ENCODE peak calls at places on chromosomes 13 and 19, in seven cellular contexts. G, C, J, S, A, Z and N are unnamed samples.

GRCh38 chr13:85828094-85828684 is 29.0 kb upstream of the SLITRK6 start:
- DNase-seq in S (peak), J (no peak), Z (no peak), A (no peak), C (peak), G (no peak), N (peak)

GRCh38 chr19:14943601-14944000 is 2.3 kb downstream of the OR7C2 start:
- DNase-seq in G (no peak), C (no peak), J (no peak), A (peak), Z (no peak), S (no peak), N (no peak)

GRCh38 chr19:16382775-16383543 is 58.3 kb downstream of the KLF2 start:
- DNase-seq in C (peak), A (peak), S (peak), G (peak), J (peak), Z (peak), N (peak)

GRCh38 chr19:40530091-40530901 is 46.4 kb upstream of the SHKBP1 start:
- DNase-seq in C (no peak), G (peak), S (no peak), A (no peak), Z (no peak), J (peak), N (peak)

GRCh38 chr13:21949818-21950429 is 279.1 kb downstream of the FGF9 start:
- DNase-seq in J (no peak), Z (no peak), S (peak), A (no peak), G (no peak), C (peak), N (no peak)

GRCh38 chr19:58380037-58380735 is 644 bp downstream of the ZNF837 start:
- DNase-seq in Z (no peak), A (no peak), S (no peak), C (no peak), J (no peak), G (no peak), N (no peak)

GRCh38 chr13:101739382-101740178 is 287.1 kb downstream of the ITGBL1 start:
- DNase-seq in G (no peak), S (no peak), J (no peak), C (no peak), A (no peak), Z (no peak), N (no peak)

GRCh38 chr13:23359882-23360281 is 73.6 kb downstream of the SACS start:
- DNase-seq in J (no peak), G (no peak), A (no peak), S (no peak), Z (no peak), C (no peak), N (no peak)

GRCh38 chr13:112700291-112701060 is 10.6 kb downstream of the ATP11A start:
- DNase-seq in G (no peak), S (no peak), Z (no peak), J (peak), A (no peak), C (no peak), N (no peak)

GRCh38 chr19:36916991-36917390 is 859 bp downstream of the ZNF568 start:
- DNase-seq in A (no peak), C (peak), S (no peak), J (no peak), Z (no peak), G (peak), N (peak)

GRCh38 chr19:43623889-43624670 is 4.7 kb upstream of the ZNF428 start:
- DNase-seq in G (no peak), A (peak), C (no peak), J (peak), Z (no peak), S (no peak), N (peak)

GRCh38 chr19:18437481-18438330 is at the start of gene ISYNA1:
- DNase-seq in A (no peak), G (peak), Z (no peak), J (peak), C (peak), S (peak), N (peak)

GRCh38 chr19:5080030-5080644 is 111.2 kb downstream of the KDM4B start:
- DNase-seq in J (no peak), Z (no peak), A (no peak), S (no peak), G (no peak), C (no peak), N (no peak)

GRCh38 chr13:93227280-93227905 is 786 bp downstream of the GPC6 start:
- DNase-seq in C (peak), A (no peak), S (peak), Z (no peak), G (peak), J (peak), N (peak)

GRCh38 chr19:55651236-55651635 is 3.2 kb downstream of the CCDC106 start:
- DNase-seq in S (no peak), J (no peak), G (no peak), Z (no peak), A (no peak), C (no peak), N (no peak)

GRCh38 chr19:16463341-16463990 is 8.3 kb downstream of the EPS15L1 start:
- DNase-seq in G (no peak), Z (no peak), C (no peak), A (peak), S (no peak), J (no peak), N (no peak)

GRCh38 chr13:20495087-20496023 is 30.3 kb downstream of the CRYL1 start:
- DNase-seq in S (peak), Z (no peak), G (peak), C (peak), A (peak), J (peak), N (peak)

GRCh38 chr13:20498129-20498528 is 27.5 kb downstream of the CRYL1 start:
- DNase-seq in J (no peak), G (no peak), Z (no peak), S (no peak), A (no peak), C (no peak), N (no peak)

GRCh38 chr13:20498659-20499058 is 27.0 kb downstream of the CRYL1 start:
- DNase-seq in G (no peak), A (no peak), S (no peak), C (no peak), Z (no peak), J (no peak), N (no peak)

GRCh38 chr13:20499986-20500385 is 25.7 kb downstream of the CRYL1 start:
- DNase-seq in S (peak), C (peak), Z (no peak), G (no peak), A (no peak), J (no peak), N (no peak)

DNA sequence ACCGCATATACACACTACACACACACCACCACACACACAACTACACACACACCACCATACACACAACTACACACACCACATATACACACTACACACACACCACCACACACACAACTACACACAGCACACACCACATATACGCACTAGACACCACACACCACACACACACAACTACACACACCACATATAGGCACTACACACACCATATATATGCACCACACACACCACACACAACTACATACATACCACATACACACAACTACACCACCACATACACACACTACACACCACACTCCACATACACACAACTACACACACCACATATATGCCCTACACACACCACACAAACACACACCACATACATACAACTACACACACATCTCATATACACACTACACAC is 28.3 kb downstream of the CRYL1 start:
- DNase-seq in J (no peak), A (no peak), Z (no peak), G (no peak), S (no peak), C (no peak), N (no peak)
- H3K18ac ChIP-seq in J (no peak), A (no peak), Z (no peak), G (no peak), S (no peak), C (no peak), N (no peak)

GRCh38 chr19:679418-680286 is 3.5 kb downstream of the FSTL3 start:
- DNase-seq in J (peak), Z (no peak), A (peak), C (peak), G (no peak), S (peak), N (peak)
- H3K27ac ChIP-seq in J (no peak), Z (peak), A (peak), C (peak), G (peak), S (peak), N (peak)

GRCh38 chr13:75798353-75799245 is 162.5 kb downstream of the LMO7 start:
- DNase-seq in C (peak), A (no peak), G (no peak), S (no peak), J (no peak), Z (no peak), N (no peak)
- H3K18ac ChIP-seq in C (no peak), A (no peak), G (no peak), S (no peak), J (no peak), Z (no peak), N (no peak)

GRCh38 chr13:79491715-79492114 is 10.8 kb downstream of the NDFIP2 start:
- DNase-seq in Z (no peak), S (peak), G (no peak), J (no peak), A (peak), C (peak), N (peak)

GRCh38 chr13:79490326-79490725 is 9.4 kb downstream of the NDFIP2 start:
- DNase-seq in S (no peak), G (no peak), J (no peak), C (no peak), A (no peak), Z (no peak), N (no peak)

GRCh38 chr13:79492918-79493594 is 12.1 kb downstream of the NDFIP2 start:
- DNase-seq in Z (no peak), A (no peak), S (no peak), C (no peak), J (no peak), G (no peak), N (no peak)

GRCh38 chr13:79490846-79491245 is 9.9 kb downstream of the NDFIP2 start:
- DNase-seq in S (no peak), Z (no peak), G (no peak), J (no peak), C (no peak), A (no peak), N (peak)

DNA sequence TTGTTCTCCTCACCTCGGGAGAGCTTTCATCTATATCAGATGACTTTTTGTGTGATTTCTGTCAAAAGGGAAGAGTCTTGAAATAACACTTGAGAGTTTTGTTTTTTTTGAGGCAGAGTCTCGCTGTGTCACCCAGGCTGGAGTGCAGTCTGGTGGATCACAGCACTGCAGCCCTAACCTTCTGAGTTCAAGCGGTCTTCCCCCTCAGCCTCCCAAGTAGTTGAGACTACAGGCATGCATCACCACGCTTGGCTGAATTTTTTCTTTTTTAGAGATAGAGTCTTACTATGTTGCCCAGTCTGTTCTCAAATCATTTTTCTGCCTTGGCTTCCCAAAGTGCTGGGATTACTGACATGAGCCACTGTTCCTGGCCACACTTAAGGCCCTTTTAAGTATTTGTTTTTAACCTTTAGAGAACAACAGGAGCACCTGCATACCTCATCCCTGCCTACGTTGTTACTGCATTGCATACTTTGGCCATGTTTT is 11.4 kb downstream of the NDFIP2 start:
- DNase-seq in C (peak), S (peak), Z (no peak), G (no peak), J (peak), A (peak), N (peak)
- H3K27ac ChIP-seq in C (no peak), S (peak), Z (no peak), G (no peak), J (no peak), A (no peak), N (no peak)

DNA sequence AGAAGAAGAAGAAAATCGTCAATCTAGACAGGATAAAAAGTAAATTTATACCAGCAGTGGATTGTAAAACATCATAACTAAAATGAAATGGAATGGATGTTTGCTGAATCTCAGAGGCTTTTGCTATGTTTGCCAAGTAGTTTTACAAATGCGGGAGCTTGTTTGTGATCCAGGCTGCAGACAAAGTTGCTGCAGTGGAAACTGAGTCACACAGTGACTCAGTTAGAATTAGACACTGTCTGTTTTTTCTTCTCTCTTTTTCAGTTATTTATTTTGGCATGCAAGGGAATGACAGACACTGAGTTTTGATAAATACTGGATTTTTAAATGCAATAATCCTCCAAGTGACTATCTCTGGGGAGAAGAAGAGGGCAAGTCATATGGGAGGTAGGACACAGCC is 4.6 kb upstream of the PNMA8A start:
- DNase-seq in G (no peak), S (no peak), Z (no peak), A (no peak), J (no peak), C (peak), N (no peak)
- H3K18ac ChIP-seq in G (no peak), S (no peak), Z (no peak), A (no peak), J (no peak), C (no peak), N (no peak)